ENCODE peak calls at places on chromosomes 16 and 17, in seven cellular contexts. One of them, this sample, is unnamed.
A peak's percentile ranks its signal among the peaks of the same experiment; 100 is the strongest.

GRCh38 chr17:79833110-79833450 is 6.2 kb downstream of the CBX4 start:
- DNase-seq in adipocyte: no peak
- DNase-seq in CD8-positive, alpha-beta memory T cell: no peak
- DNase-seq in aorta: no peak
- DNase-seq in breast epithelium: no peak
- DNase-seq in PC-3: no peak
- DNase-seq in transverse colon: no peak
- DNase-seq in this sample: no peak

GRCh38 chr17:30905742-30906100 is 317 bp downstream of the TEFM start:
- DNase-seq in transverse colon: peak; percentile 11
- DNase-seq in adipocyte: peak; percentile 53
- DNase-seq in breast epithelium: no peak
- DNase-seq in PC-3: peak; percentile 2
- DNase-seq in aorta: no peak
- DNase-seq in CD8-positive, alpha-beta memory T cell: peak; percentile 1
- DNase-seq in this sample: no peak

GRCh38 chr17:40448639-40449261 is 5.5 kb downstream of the IGFBP4 start:
- DNase-seq in transverse colon: peak; percentile 84
- DNase-seq in breast epithelium: peak; percentile 60
- DNase-seq in PC-3: peak; percentile 15
- DNase-seq in CD8-positive, alpha-beta memory T cell: no peak
- DNase-seq in adipocyte: peak; percentile 17
- DNase-seq in aorta: no peak
- DNase-seq in this sample: no peak

GRCh38 chr17:37124074-37124824 is 175.5 kb downstream of the AATF start:
- DNase-seq in breast epithelium: no peak
- DNase-seq in aorta: no peak
- DNase-seq in transverse colon: no peak
- DNase-seq in adipocyte: no peak
- DNase-seq in PC-3: no peak
- DNase-seq in CD8-positive, alpha-beta memory T cell: no peak
- DNase-seq in this sample: no peak

GRCh38 chr17:66541461-66542182 is 239.2 kb downstream of the PRKCA start:
- DNase-seq in aorta: no peak
- DNase-seq in transverse colon: no peak
- DNase-seq in adipocyte: peak; percentile 71
- DNase-seq in breast epithelium: no peak
- DNase-seq in CD8-positive, alpha-beta memory T cell: no peak
- DNase-seq in PC-3: peak; percentile 86
- DNase-seq in this sample: peak; percentile 30

GRCh38 chr16:9322735-9323134 is 231.3 kb downstream of the HAPSTR1 start:
- DNase-seq in transverse colon: no peak
- DNase-seq in aorta: no peak
- DNase-seq in adipocyte: no peak
- DNase-seq in CD8-positive, alpha-beta memory T cell: no peak
- DNase-seq in breast epithelium: no peak
- DNase-seq in PC-3: no peak
- DNase-seq in this sample: no peak

GRCh38 chr17:64950871-64951270 is 31.6 kb upstream of the LRRC37A3 start:
- DNase-seq in transverse colon: no peak
- DNase-seq in CD8-positive, alpha-beta memory T cell: no peak
- DNase-seq in adipocyte: no peak
- DNase-seq in PC-3: no peak
- DNase-seq in breast epithelium: no peak
- DNase-seq in aorta: no peak
- DNase-seq in this sample: no peak

GRCh38 chr17:1643293-1643998 is 2.1 kb downstream of the SCARF1 start:
- DNase-seq in PC-3: peak; percentile 68
- DNase-seq in adipocyte: peak; percentile 31
- DNase-seq in CD8-positive, alpha-beta memory T cell: peak; percentile 72
- DNase-seq in transverse colon: peak; percentile 88
- DNase-seq in breast epithelium: peak; percentile 63
- DNase-seq in aorta: no peak
- DNase-seq in this sample: no peak

GRCh38 chr16:15897386-15897785 is 9.0 kb upstream of the CEP20 start:
- DNase-seq in breast epithelium: no peak
- DNase-seq in adipocyte: no peak
- DNase-seq in aorta: no peak
- DNase-seq in transverse colon: no peak
- DNase-seq in PC-3: no peak
- DNase-seq in CD8-positive, alpha-beta memory T cell: no peak
- DNase-seq in this sample: no peak

GRCh38 chr16:49487746-49488145 is 114.1 kb downstream of the C16orf78 start:
- DNase-seq in PC-3: no peak
- DNase-seq in aorta: peak; percentile 14
- DNase-seq in transverse colon: peak; percentile 6
- DNase-seq in breast epithelium: no peak
- DNase-seq in CD8-positive, alpha-beta memory T cell: no peak
- DNase-seq in adipocyte: no peak
- DNase-seq in this sample: no peak

GRCh38 chr17:38746893-38747384 is 1.2 kb downstream of the PCGF2 start:
- DNase-seq in PC-3: no peak
- DNase-seq in CD8-positive, alpha-beta memory T cell: no peak
- DNase-seq in aorta: peak; percentile 55
- DNase-seq in breast epithelium: no peak
- DNase-seq in transverse colon: no peak
- DNase-seq in adipocyte: peak; percentile 42
- DNase-seq in this sample: no peak
- H3K4me3 ChIP-seq in PC-3: peak overlapping the region; percentile 96
- H3K4me3 ChIP-seq in CD8-positive, alpha-beta memory T cell: no peak overlapping the region
- H3K4me3 ChIP-seq in aorta: peak overlapping the region; percentile 74
- H3K4me3 ChIP-seq in breast epithelium: peak overlapping the region; percentile 91
- H3K4me3 ChIP-seq in transverse colon: peak overlapping the region; percentile 65
- H3K4me3 ChIP-seq in adipocyte: peak overlapping the region; percentile 97
- H3K4me3 ChIP-seq in this sample: peak overlapping the region; percentile 86

GRCh38 chr16:66849543-66849942 is 5.3 kb downstream of the CA7 start:
- DNase-seq in breast epithelium: no peak
- DNase-seq in CD8-positive, alpha-beta memory T cell: no peak
- DNase-seq in adipocyte: no peak
- DNase-seq in PC-3: no peak
- DNase-seq in aorta: peak; percentile 24
- DNase-seq in transverse colon: no peak
- DNase-seq in this sample: no peak
- H3K4me3 ChIP-seq in breast epithelium: no peak overlapping the region
- H3K4me3 ChIP-seq in CD8-positive, alpha-beta memory T cell: no peak overlapping the region
- H3K4me3 ChIP-seq in adipocyte: no peak overlapping the region
- H3K4me3 ChIP-seq in PC-3: no peak overlapping the region
- H3K4me3 ChIP-seq in aorta: no peak overlapping the region
- H3K4me3 ChIP-seq in transverse colon: no peak overlapping the region
- H3K4me3 ChIP-seq in this sample: no peak overlapping the region

DNA sequence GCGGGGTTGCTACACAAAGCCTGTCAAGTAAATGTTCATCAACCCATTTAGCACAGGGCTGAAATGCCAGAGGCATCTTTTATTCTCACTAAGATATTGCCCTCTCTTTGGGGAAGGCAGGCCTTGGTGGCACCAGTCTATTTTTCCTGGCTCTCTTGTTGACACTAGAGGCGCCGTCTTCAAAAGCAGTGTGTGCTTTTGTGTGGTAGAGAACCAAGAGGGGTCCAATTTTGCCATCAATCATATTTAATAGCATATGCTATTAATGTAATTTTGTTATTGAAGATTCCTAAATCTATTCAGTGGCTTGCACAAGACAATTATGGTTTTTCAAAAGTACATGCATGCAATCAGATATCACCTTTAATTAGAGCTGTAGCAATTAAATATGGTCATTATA is 514.5 kb upstream of the SALL1 start:
- DNase-seq in aorta: no peak
- DNase-seq in adipocyte: no peak
- DNase-seq in breast epithelium: no peak
- DNase-seq in transverse colon: no peak
- DNase-seq in PC-3: no peak
- DNase-seq in CD8-positive, alpha-beta memory T cell: no peak
- DNase-seq in this sample: no peak
- H3K4me3 ChIP-seq in aorta: no peak overlapping the region
- H3K4me3 ChIP-seq in adipocyte: no peak overlapping the region
- H3K4me3 ChIP-seq in breast epithelium: no peak overlapping the region
- H3K4me3 ChIP-seq in transverse colon: no peak overlapping the region
- H3K4me3 ChIP-seq in PC-3: no peak overlapping the region
- H3K4me3 ChIP-seq in CD8-positive, alpha-beta memory T cell: no peak overlapping the region
- H3K4me3 ChIP-seq in this sample: no peak overlapping the region

GRCh38 chr16:3186946-3187690 is 886 bp upstream of the OR1F1 start:
- DNase-seq in adipocyte: no peak
- DNase-seq in aorta: no peak
- DNase-seq in breast epithelium: no peak
- DNase-seq in PC-3: no peak
- DNase-seq in CD8-positive, alpha-beta memory T cell: no peak
- DNase-seq in transverse colon: no peak
- DNase-seq in this sample: no peak
- H3K4me3 ChIP-seq in adipocyte: no peak overlapping the region
- H3K4me3 ChIP-seq in aorta: no peak overlapping the region
- H3K4me3 ChIP-seq in breast epithelium: no peak overlapping the region
- H3K4me3 ChIP-seq in PC-3: no peak overlapping the region
- H3K4me3 ChIP-seq in CD8-positive, alpha-beta memory T cell: no peak overlapping the region
- H3K4me3 ChIP-seq in transverse colon: no peak overlapping the region
- H3K4me3 ChIP-seq in this sample: no peak overlapping the region

GRCh38 chr17:47820023-47820789 is 1.4 kb downstream of the OSBPL7 start:
- DNase-seq in aorta: no peak
- DNase-seq in adipocyte: no peak
- DNase-seq in transverse colon: peak; percentile 85
- DNase-seq in CD8-positive, alpha-beta memory T cell: no peak
- DNase-seq in breast epithelium: no peak
- DNase-seq in PC-3: peak; percentile 64
- DNase-seq in this sample: no peak
- H3K4me3 ChIP-seq in aorta: no peak overlapping the region
- H3K4me3 ChIP-seq in adipocyte: no peak overlapping the region
- H3K4me3 ChIP-seq in transverse colon: no peak overlapping the region
- H3K4me3 ChIP-seq in CD8-positive, alpha-beta memory T cell: no peak overlapping the region
- H3K4me3 ChIP-seq in breast epithelium: peak overlapping the region; percentile 74
- H3K4me3 ChIP-seq in PC-3: peak overlapping the region; percentile 74
- H3K4me3 ChIP-seq in this sample: no peak overlapping the region

GRCh38 chr16:84614075-84614474 is 3.8 kb downstream of the COTL1 start:
- DNase-seq in PC-3: no peak
- DNase-seq in CD8-positive, alpha-beta memory T cell: no peak
- DNase-seq in adipocyte: no peak
- DNase-seq in aorta: no peak
- DNase-seq in breast epithelium: no peak
- DNase-seq in transverse colon: no peak
- DNase-seq in this sample: no peak
- H3K4me3 ChIP-seq in PC-3: no peak overlapping the region
- H3K4me3 ChIP-seq in CD8-positive, alpha-beta memory T cell: no peak overlapping the region
- H3K4me3 ChIP-seq in adipocyte: peak overlapping the region; percentile 26
- H3K4me3 ChIP-seq in aorta: no peak overlapping the region
- H3K4me3 ChIP-seq in breast epithelium: peak overlapping the region; percentile 35
- H3K4me3 ChIP-seq in transverse colon: no peak overlapping the region
- H3K4me3 ChIP-seq in this sample: peak overlapping the region; percentile 96